ENCODE peak calls at places on chromosomes 3 and 15, in four cellular contexts. I is IMR-90, U is breast epithelium, D is body of pancreas. O is an unnamed sample.

GRCh38 chr15:90884719-90885431 is 571 bp downstream of the FES start:
- DNase-seq in I (no peak), U (no peak), D (no peak), O (peak; percentile 64)

GRCh38 chr15:70356919-70357318 is 259.2 kb upstream of the TLE3 start:
- DNase-seq in D (no peak), I (no peak), U (no peak), O (no peak)

GRCh38 chr3:127820221-127820870 is 2.0 kb downstream of the MGLL start:
- DNase-seq in D (no peak), U (no peak), I (peak; percentile 46), O (peak; percentile 74)

GRCh38 chr3:99625237-99625622 is 13.2 kb upstream of the COL8A1 start:
- DNase-seq in U (no peak), D (no peak), I (no peak), O (no peak)

GRCh38 chr15:51621155-51621554 is 1.4 kb downstream of the DMXL2 start:
- DNase-seq in I (no peak), D (no peak), U (no peak), O (no peak)

GRCh38 chr3:127064391-127065137 is 81.6 kb downstream of the PLXNA1 start:
- DNase-seq in D (no peak), I (peak; percentile 54), U (no peak), O (peak; percentile 22)

GRCh38 chr15:77030928-77031375 is 36.0 kb downstream of the PSTPIP1 start:
- DNase-seq in U (peak; percentile 39), D (no peak), I (no peak), O (no peak)

GRCh38 chr3:138964923-138965322 is 17.9 kb downstream of the FOXL2NB start:
- DNase-seq in U (no peak), D (no peak), I (no peak), O (no peak)

GRCh38 chr3:66499881-66500574 is 794 bp downstream of the LRIG1 start:
- DNase-seq in I (peak; percentile 43), U (peak; percentile 57), D (peak; percentile 36), O (no peak)

GRCh38 chr15:67382723-67383122 is 128.1 kb downstream of the IQCH start:
- DNase-seq in U (no peak), I (no peak), D (no peak), O (no peak)

GRCh38 chr15:67386947-67387346 is 132.4 kb downstream of the IQCH start:
- DNase-seq in D (no peak), U (no peak), I (no peak), O (no peak)

GRCh38 chr15:67383903-67384302 is 129.3 kb downstream of the IQCH start:
- DNase-seq in D (no peak), U (no peak), I (peak; percentile 19), O (no peak)

GRCh38 chr15:67384761-67385160 is 130.2 kb downstream of the IQCH start:
- DNase-seq in I (no peak), D (no peak), U (no peak), O (no peak)

DNA sequence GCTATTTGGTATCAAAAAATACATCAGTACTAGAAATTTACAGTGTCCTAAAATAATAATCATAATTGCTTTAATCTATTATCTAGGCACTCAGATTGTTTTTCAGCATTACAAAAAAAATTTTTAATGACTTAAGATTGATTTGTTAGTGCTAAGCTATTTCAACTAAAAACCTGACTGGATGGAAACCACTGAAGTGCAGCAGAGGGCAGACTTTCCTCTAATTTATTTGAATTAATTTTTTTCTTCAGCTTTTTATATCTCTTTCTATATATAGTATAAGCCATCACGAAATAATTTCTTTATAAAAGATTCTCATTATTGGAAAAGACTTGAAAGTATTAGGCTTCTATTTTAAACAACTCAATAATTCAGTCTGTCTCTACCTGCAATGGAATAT is 131.4 kb downstream of the IQCH start:
- DNase-seq in U (no peak), D (no peak), I (no peak), O (no peak)
- TF ChIP-seq CTCF in U (no peak), D (no peak), I (peak; percentile 33), O (no peak)

GRCh38 chr15:60392986-60393811 is 4.6 kb downstream of the ANXA2 start:
- DNase-seq in I (peak; percentile 98), D (peak; percentile 91), U (peak; percentile 59), O (peak; percentile 50)
- TF ChIP-seq POLR2A in I (peak; percentile 72), D (peak; percentile 73), U (peak; percentile 5), O (no peak)

DNA sequence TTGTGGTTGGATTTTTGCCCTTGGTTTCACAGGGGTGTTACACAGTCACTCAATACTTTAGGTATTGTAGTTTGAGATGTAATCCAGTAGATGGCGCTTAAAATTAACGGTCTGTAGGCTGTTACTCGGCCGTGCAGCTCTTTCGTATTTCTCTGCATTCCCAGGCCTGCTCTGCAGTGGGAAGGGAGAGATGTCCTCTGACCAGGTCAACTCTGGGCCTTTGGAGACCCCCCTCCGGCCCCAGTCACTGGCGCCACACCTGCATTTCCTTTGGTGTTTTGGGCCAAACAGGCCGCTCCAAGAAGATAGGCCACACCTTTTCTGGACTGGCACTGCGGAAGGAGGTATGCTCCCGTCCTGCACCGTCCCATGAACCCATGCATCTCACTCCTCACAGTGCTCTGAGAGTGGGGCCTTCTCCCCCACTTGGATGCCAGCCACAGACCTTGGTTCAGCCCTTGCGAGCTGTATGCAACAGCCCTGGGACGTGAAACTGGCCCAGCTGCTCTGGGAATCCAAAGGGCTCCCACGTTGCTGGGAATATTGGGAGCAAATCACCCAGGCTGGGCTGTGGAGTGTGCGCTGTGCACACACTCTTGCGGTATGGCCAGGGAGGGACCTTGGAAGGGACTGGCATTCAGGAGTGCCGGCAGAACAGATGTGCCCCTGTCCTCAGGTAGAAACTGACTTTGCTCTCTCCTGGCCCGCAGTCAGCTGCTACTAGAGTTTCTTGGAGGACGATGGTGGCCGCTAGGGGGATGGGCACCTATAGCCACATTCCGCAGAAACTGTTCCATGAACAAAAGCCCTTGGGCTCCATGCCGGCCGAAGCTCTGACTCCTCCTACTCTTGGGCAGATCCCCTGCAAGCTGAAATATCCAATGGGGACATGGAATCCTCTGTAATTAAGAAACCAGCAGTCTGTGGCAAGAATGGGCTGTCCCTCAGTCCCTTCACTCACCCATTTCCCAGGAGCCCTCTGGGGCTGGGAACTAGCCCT is 410.5 kb upstream of the CADM2 start:
- DNase-seq in I (no peak), U (no peak), D (peak; percentile 64), O (peak; percentile 36)
- TF ChIP-seq CTCF in I (peak; percentile 15), U (peak; percentile 46), D (peak; percentile 60), O (peak; percentile 36)

DNA sequence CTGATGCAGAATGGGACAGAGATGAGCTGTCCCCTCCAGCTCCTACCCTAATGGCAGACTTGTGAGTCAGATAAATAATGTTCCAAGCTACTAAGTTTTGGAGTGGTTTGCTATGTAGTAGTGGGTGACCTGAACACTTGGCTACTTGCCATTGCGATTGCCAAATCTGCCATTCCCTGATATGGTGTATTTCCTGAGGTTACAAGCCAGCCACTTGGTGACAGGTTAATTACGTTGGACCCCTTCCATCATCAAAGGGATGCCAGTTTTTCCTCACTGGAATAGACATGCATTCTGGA is 33.6 kb downstream of the MORF4L1 start:
- DNase-seq in I (peak; percentile 90), D (peak; percentile 78), U (no peak), O (no peak)
- TF ChIP-seq POLR2A in I (no peak), D (no peak), U (no peak), O (no peak)

GRCh38 chr3:196636369-196637349 is 2.8 kb upstream of the NRROS start:
- DNase-seq in I (no peak), U (no peak), D (no peak), O (peak; percentile 57)
- TF ChIP-seq CTCF in I (no peak), U (no peak), D (no peak), O (no peak)

DNA sequence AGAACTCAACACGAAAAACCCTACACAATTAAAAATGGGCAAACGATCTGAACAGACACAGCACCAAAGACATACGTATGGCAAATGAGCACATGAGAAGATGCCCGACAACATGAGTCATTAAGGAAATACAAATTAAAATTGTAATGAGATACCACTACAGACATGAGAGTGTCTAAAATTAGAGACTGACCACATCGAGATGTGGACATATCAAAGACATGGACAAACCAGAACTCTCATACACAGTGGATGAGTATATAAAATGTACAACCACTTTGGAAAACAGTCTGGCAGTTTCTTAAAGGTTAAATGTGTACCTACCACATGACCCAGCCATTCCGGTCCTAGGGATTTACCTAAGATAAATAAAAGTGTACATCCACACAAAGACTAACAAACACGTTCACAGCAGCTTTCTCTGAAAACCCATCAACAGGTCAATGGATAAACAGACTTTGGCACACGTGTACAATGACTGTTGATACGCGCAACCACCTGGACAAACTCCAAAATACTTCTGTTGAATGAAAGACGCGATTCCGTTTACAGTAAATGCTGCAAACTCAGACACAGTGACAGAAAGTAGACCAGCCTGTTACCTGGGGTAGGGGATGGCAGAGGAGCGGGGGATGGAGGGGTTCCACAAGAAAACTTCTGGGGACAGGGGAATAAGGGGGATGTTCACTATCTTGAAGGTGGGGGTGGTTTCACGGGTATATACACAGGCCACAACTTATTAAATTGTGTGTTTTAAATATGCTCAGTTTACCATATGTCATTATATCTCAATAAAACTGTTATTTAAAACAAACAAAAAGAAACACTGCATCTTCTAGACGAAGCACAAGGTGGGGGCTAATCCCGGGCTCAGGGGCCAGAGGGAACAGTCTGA is 2.1 kb downstream of the TNK2 start:
- DNase-seq in D (peak; percentile 51), U (no peak), I (peak; percentile 78), O (no peak)
- TF ChIP-seq POLR2A in D (no peak), U (no peak), I (no peak), O (no peak)

DNA sequence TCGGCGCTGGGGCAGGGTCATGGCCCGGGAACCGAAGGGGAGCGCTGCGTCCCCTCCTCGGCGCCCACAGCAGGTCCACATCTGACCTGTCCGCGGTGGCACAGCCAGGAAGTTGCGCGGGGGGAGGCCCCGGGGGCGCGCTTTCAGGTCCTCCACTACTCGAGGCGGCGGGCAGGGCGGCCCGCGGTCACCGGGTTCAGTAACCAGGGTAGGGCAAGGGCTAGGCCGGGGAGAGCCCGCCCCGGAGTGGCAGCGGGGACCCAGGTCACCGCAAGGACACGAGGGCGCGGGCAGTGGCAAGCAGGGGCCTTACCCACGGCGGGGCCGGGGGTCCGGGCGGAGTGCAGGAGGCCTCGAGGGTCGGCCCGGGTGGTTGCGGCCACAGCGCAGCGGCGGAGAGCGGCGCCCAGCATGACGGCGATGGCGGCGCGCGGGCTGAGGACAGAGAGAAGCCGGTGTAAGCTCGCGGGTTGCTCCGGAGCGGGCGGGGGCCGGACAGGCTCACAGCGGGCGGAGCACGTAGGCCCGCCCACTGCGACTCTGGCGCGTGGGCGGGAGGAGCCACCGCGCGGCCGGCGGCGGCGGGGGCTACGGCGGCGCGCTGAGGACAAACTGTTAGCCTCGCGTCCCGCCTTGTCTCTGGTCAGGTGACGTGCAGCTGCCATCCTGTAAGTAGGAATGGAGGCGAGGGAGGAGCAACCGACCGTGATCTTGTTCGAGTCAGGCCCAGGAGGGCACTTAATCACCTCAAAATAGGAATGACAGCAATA is at the start of gene COX5A:
- DNase-seq in D (peak; percentile 97), I (peak; percentile 96), U (peak; percentile 88), O (peak; percentile 96)
- TF ChIP-seq CTCF in D (no peak), I (no peak), U (peak; percentile 14), O (no peak)

O was measured in NB4.